ENCODE peak calls at places on chromosomes 11 and 22, in eight cellular contexts. One of them, this sample, is unnamed.

GRCh38 chr11:21774212-21774611 is 418.7 kb upstream of the ANO5 start:
- DNase-seq in transverse colon: no peak
- DNase-seq in colonic mucosa: no peak
- DNase-seq in T-helper 2 cell: no peak
- DNase-seq in HCT116: no peak
- DNase-seq in KBM-7: no peak
- DNase-seq in choroid plexus epithelial cell: no peak
- DNase-seq in H4: peak; percentile 80
- DNase-seq in this sample: no peak

GRCh38 chr22:30252411-30253204 is 6.0 kb upstream of the LIF start:
- DNase-seq in colonic mucosa: peak; percentile 76
- DNase-seq in H4: no peak
- DNase-seq in HCT116: peak; percentile 85
- DNase-seq in KBM-7: peak; percentile 47
- DNase-seq in T-helper 2 cell: no peak
- DNase-seq in choroid plexus epithelial cell: no peak
- DNase-seq in transverse colon: peak; percentile 78
- DNase-seq in this sample: no peak

GRCh38 chr11:32451808-32452207 is 16.5 kb upstream of the WT1 start:
- DNase-seq in H4: no peak
- DNase-seq in transverse colon: no peak
- DNase-seq in HCT116: no peak
- DNase-seq in T-helper 2 cell: no peak
- DNase-seq in choroid plexus epithelial cell: no peak
- DNase-seq in KBM-7: no peak
- DNase-seq in colonic mucosa: no peak
- DNase-seq in this sample: no peak

GRCh38 chr11:126547161-126547560 is 191.7 kb downstream of the ST3GAL4 start:
- DNase-seq in choroid plexus epithelial cell: peak; percentile 29
- DNase-seq in KBM-7: no peak
- DNase-seq in H4: peak; percentile 77
- DNase-seq in colonic mucosa: no peak
- DNase-seq in T-helper 2 cell: no peak
- DNase-seq in HCT116: no peak
- DNase-seq in transverse colon: no peak
- DNase-seq in this sample: no peak

GRCh38 chr11:7251836-7252682 is at the start of gene SYT9:
- DNase-seq in colonic mucosa: peak; percentile 34
- DNase-seq in choroid plexus epithelial cell: peak; percentile 24
- DNase-seq in H4: no peak
- DNase-seq in KBM-7: no peak
- DNase-seq in HCT116: no peak
- DNase-seq in transverse colon: peak; percentile 14
- DNase-seq in T-helper 2 cell: peak; percentile 42
- DNase-seq in this sample: no peak

GRCh38 chr11:61032824-61033223 is 61.3 kb downstream of the CD6 start:
- DNase-seq in transverse colon: no peak
- DNase-seq in colonic mucosa: no peak
- DNase-seq in H4: no peak
- DNase-seq in T-helper 2 cell: no peak
- DNase-seq in KBM-7: no peak
- DNase-seq in choroid plexus epithelial cell: no peak
- DNase-seq in HCT116: no peak
- DNase-seq in this sample: no peak

GRCh38 chr22:22820626-22821025 is 67.0 kb upstream of the IGLL5 start:
- DNase-seq in H4: no peak
- DNase-seq in choroid plexus epithelial cell: no peak
- DNase-seq in transverse colon: no peak
- DNase-seq in colonic mucosa: no peak
- DNase-seq in HCT116: no peak
- DNase-seq in T-helper 2 cell: peak; percentile 95
- DNase-seq in KBM-7: no peak
- DNase-seq in this sample: peak; percentile 30

GRCh38 chr22:22593964-22594656 is 35.0 kb upstream of the PRAME start:
- DNase-seq in H4: peak; percentile 39
- DNase-seq in HCT116: peak; percentile 48
- DNase-seq in T-helper 2 cell: peak; percentile 65
- DNase-seq in KBM-7: peak; percentile 28
- DNase-seq in choroid plexus epithelial cell: peak; percentile 65
- DNase-seq in colonic mucosa: peak; percentile 32
- DNase-seq in transverse colon: peak; percentile 38
- DNase-seq in this sample: peak; percentile 7

GRCh38 chr22:49392247-49392646 is 435.4 kb downstream of the BRD1 start:
- DNase-seq in colonic mucosa: no peak
- DNase-seq in choroid plexus epithelial cell: no peak
- DNase-seq in transverse colon: no peak
- DNase-seq in H4: no peak
- DNase-seq in HCT116: no peak
- DNase-seq in KBM-7: no peak
- DNase-seq in T-helper 2 cell: no peak
- DNase-seq in this sample: no peak

GRCh38 chr11:27770576-27770975 is 70.3 kb upstream of the BDNF start:
- DNase-seq in transverse colon: no peak
- DNase-seq in choroid plexus epithelial cell: no peak
- DNase-seq in colonic mucosa: no peak
- DNase-seq in T-helper 2 cell: no peak
- DNase-seq in HCT116: peak; percentile 74
- DNase-seq in KBM-7: no peak
- DNase-seq in H4: no peak
- DNase-seq in this sample: no peak

GRCh38 chr11:15547685-15548084 is 433.0 kb downstream of the INSC start:
- DNase-seq in HCT116: no peak
- DNase-seq in H4: no peak
- DNase-seq in T-helper 2 cell: no peak
- DNase-seq in choroid plexus epithelial cell: no peak
- DNase-seq in KBM-7: no peak
- DNase-seq in colonic mucosa: no peak
- DNase-seq in transverse colon: no peak
- DNase-seq in this sample: no peak

GRCh38 chr22:41286639-41287091 is 678 bp upstream of the RANGAP1 start:
- DNase-seq in HCT116: no peak
- DNase-seq in choroid plexus epithelial cell: no peak
- DNase-seq in colonic mucosa: no peak
- DNase-seq in T-helper 2 cell: peak; percentile 69
- DNase-seq in H4: no peak
- DNase-seq in KBM-7: no peak
- DNase-seq in transverse colon: no peak
- DNase-seq in this sample: peak; percentile 21